ENCODE peak calls at places on chromosome 7, in four cellular contexts. C is HepG2, P is GM12878, G is K562. J is an unnamed sample.

GRCh38 chr7:39089194-39089593 is 111.5 kb downstream of the POU6F2 start:
- DNase-seq in C (no peak), P (no peak), G (no peak), J (no peak)

GRCh38 chr7:92332782-92333181 is 87.0 kb downstream of the ANKIB1 start:
- DNase-seq in C (no peak), P (no peak), G (no peak), J (no peak)

GRCh38 chr7:37759519-37759918 is 76.0 kb downstream of the GPR141 start:
- DNase-seq in C (no peak), P (no peak), G (no peak), J (no peak)

GRCh38 chr7:78175744-78176143 is 377.2 kb downstream of the PHTF2 start:
- DNase-seq in C (no peak), P (no peak), G (no peak), J (no peak)

GRCh38 chr7:148699024-148699771 is 495 bp downstream of the CUL1 start:
- DNase-seq in C (peak), P (no peak), G (peak), J (peak)

GRCh38 chr7:88429382-88429781 is 122.7 kb upstream of the STEAP4 start:
- DNase-seq in C (no peak), P (no peak), G (no peak), J (no peak)

GRCh38 chr7:2383543-2384274 is 19.7 kb upstream of the CHST12 start:
- DNase-seq in C (no peak), P (no peak), G (no peak), J (no peak)

GRCh38 chr7:152467225-152467624 is 31.4 kb upstream of the KMT2C start:
- DNase-seq in C (no peak), P (no peak), G (no peak), J (no peak)

GRCh38 chr7:47535033-47535703 is 46.7 kb downstream of the TNS3 start:
- DNase-seq in C (peak), P (no peak), G (no peak), J (no peak)

GRCh38 chr7:101216001-101216859 is 1.2 kb downstream of the PLOD3 start:
- DNase-seq in C (no peak), P (no peak), G (no peak), J (no peak)

GRCh38 chr7:148540041-148540738 is 50.4 kb upstream of the C7orf33 start:
- DNase-seq in C (no peak), P (no peak), G (no peak), J (no peak)

GRCh38 chr7:107069457-107069856 is 25.0 kb downstream of the PRKAR2B start:
- DNase-seq in C (no peak), P (no peak), G (no peak), J (no peak)

GRCh38 chr7:1290262-1291039 is 57.8 kb downstream of the UNCX start:
- DNase-seq in C (no peak), P (no peak), G (no peak), J (no peak)

GRCh38 chr7:155315977-155316376 is 18.3 kb downstream of the INSIG1 start:
- DNase-seq in C (no peak), P (no peak), G (no peak), J (no peak)

GRCh38 chr7:92076509-92076908 is 57.8 kb downstream of the CYP51A1 start:
- DNase-seq in C (no peak), P (no peak), G (no peak), J (no peak)

GRCh38 chr7:24836084-24836483 is 78.8 kb upstream of the GSDME start:
- DNase-seq in C (no peak), P (peak), G (no peak), J (no peak)

GRCh38 chr7:81715984-81716588 is 53.8 kb downstream of the HGF start:
- DNase-seq in C (peak), P (no peak), G (no peak), J (no peak)

GRCh38 chr7:18481776-18482175 is 13.8 kb upstream of the HDAC9 start:
- DNase-seq in C (no peak), P (no peak), G (no peak), J (no peak)

GRCh38 chr7:66557214-66558200 is 71.2 kb upstream of the KCTD7 start:
- DNase-seq in C (no peak), P (no peak), G (peak), J (peak)

GRCh38 chr7:141697211-141697871 is 4.6 kb downstream of the DENND11 start:
- DNase-seq in C (no peak), P (no peak), G (no peak), J (no peak)

GRCh38 chr7:34497153-34497777 is 160.8 kb upstream of the NPSR1 start:
- DNase-seq in C (no peak), P (no peak), G (no peak), J (peak)

GRCh38 chr7:157508477-157508881 is 171.7 kb downstream of the DNAJB6 start:
- DNase-seq in C (no peak), P (no peak), G (no peak), J (no peak)

GRCh38 chr7:46468753-46469356 is 547.8 kb upstream of the IGFBP3 start:
- DNase-seq in C (no peak), P (no peak), G (peak), J (no peak)

GRCh38 chr7:110831450-110831849 is 259.5 kb upstream of the LRRN3 start:
- DNase-seq in C (no peak), P (no peak), G (no peak), J (no peak)

GRCh38 chr7:110839866-110840265 is 251.1 kb upstream of the LRRN3 start:
- DNase-seq in C (peak), P (no peak), G (no peak), J (peak)

GRCh38 chr7:110830778-110831177 is 260.1 kb upstream of the LRRN3 start:
- DNase-seq in C (peak), P (no peak), G (no peak), J (no peak)

GRCh38 chr7:110835889-110836288 is 255.0 kb upstream of the LRRN3 start:
- DNase-seq in C (no peak), P (no peak), G (no peak), J (no peak)

GRCh38 chr7:110835209-110835608 is 255.7 kb upstream of the LRRN3 start:
- DNase-seq in C (peak), P (no peak), G (no peak), J (no peak)
- TF ChIP-seq BHLHE40 in C (no peak), P (no peak), G (no peak), J (no peak)

GRCh38 chr7:30595461-30596042 is 874 bp downstream of the GARS1 start:
- DNase-seq in C (no peak), P (peak), G (no peak), J (no peak)
- TF ChIP-seq FOXM1 in C (no peak), P (no peak), G (no peak), J (no peak)

GRCh38 chr7:103388469-103389140 is 41.2 kb downstream of the PSMC2 start:
- DNase-seq in C (peak), P (no peak), G (no peak), J (no peak)
- TF ChIP-seq BHLHE40 in C (no peak), P (no peak), G (no peak), J (no peak)

DNA sequence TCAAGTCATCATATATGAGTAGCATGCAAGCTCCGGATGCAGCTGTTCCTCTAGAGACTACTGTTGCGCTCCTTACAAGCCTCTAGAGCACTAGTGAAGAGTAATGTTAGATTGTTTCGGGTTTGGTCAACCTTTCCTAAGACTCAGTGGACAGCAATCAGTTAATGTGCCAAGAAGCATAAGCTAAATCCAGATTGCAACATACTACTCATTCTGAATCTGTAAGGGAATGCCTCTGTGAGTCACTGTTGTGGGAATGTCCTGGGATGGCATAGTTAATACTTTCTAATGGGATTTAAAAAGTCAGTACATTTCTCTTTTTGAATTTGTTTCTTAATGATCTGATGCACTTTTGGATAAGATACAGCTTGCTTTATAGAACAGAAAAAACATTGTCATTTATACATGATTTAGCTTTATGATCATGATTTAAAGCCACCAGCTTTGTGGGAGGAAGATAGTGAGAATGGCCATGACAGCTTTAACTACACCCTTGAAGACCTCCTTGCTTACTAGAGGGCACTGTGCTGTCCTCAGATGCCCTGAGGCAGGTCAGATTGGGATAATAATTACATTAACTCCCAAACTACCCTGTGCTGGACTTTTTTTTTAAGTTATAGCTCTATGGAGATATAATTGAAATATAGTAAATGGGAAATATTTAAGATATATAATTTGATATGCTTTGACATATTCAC is 138.4 kb downstream of the SDK1 start:
- DNase-seq in C (no peak), P (no peak), G (no peak), J (no peak)
- TF ChIP-seq FOXM1 in C (no peak), P (no peak), G (no peak), J (no peak)

J was measured in HEK293T.